ENCODE peak calls at places on chromosomes 12 and 14, in nine cellular contexts. R is hepatocyte; K is activated CD4-positive, alpha-beta T cell treated with anti-CD3 and anti-CD28 coated beads, Interleukin-2, amount 50 U/mL, for 1 hour; N is NCI-H1105; J is HCEC 1CT; Z is stimulated activated CD4-positive, alpha-beta T cell treated with anti-CD3 and anti-CD28 coated beads, Interleukin-2, amount 100 ng/mL, for 48 hours; M is RPMI7951; C is AG09309; G is NCI-H2081. F is an unnamed sample.

GRCh38 chr12:68200854-68201253 is 24.8 kb downstream of the IL26 start:
- DNase-seq in R (no peak), K (no peak), N (no peak), J (no peak), Z (no peak), M (peak), C (no peak), G (no peak), F (no peak)

GRCh38 chr14:96304956-96305355 is 48.9 kb downstream of the BDKRB1 start:
- DNase-seq in R (no peak), K (no peak), N (no peak), J (peak), Z (no peak), M (no peak), C (no peak), G (no peak), F (no peak)

GRCh38 chr12:110179291-110179690 is 55.1 kb downstream of the IFT81 start:
- DNase-seq in R (no peak), K (no peak), N (no peak), J (peak), Z (no peak), M (peak), C (peak), G (no peak), F (peak)

GRCh38 chr14:75811136-75811839 is 150.2 kb downstream of the TTLL5 start:
- DNase-seq in R (no peak), K (no peak), N (no peak), J (no peak), Z (no peak), M (no peak), C (no peak), G (no peak), F (no peak)

GRCh38 chr14:58763210-58763609 is 125.4 kb downstream of the DACT1 start:
- DNase-seq in R (no peak), K (no peak), N (no peak), J (no peak), Z (no peak), M (no peak), C (no peak), G (no peak), F (no peak)

GRCh38 chr14:89184952-89185351 is 232.1 kb downstream of the FOXN3 start:
- DNase-seq in R (no peak), K (no peak), N (no peak), J (no peak), Z (no peak), M (no peak), C (no peak), G (no peak), F (no peak)

GRCh38 chr14:36020120-36021029 is 156.1 kb downstream of the PTCSC3 start:
- DNase-seq in R (no peak), K (no peak), N (peak), J (no peak), Z (no peak), M (no peak), C (no peak), G (peak), F (no peak)

GRCh38 chr12:32148372-32148771 is 41.7 kb downstream of the BICD1 start:
- DNase-seq in R (no peak), K (no peak), N (no peak), J (no peak), Z (no peak), M (no peak), C (peak), G (no peak), F (no peak)

GRCh38 chr12:39476894-39477293 is 34.0 kb upstream of the KIF21A start:
- DNase-seq in R (no peak), K (no peak), N (no peak), J (no peak), Z (no peak), M (no peak), C (no peak), G (no peak), F (no peak)

GRCh38 chr14:77638738-77639137 is 22.3 kb upstream of the SPTLC2 start:
- DNase-seq in R (peak), K (no peak), N (no peak), J (peak), Z (no peak), M (peak), C (peak), G (no peak), F (peak)

GRCh38 chr14:102504302-102504950 is 5.2 kb downstream of the ANKRD9 start:
- DNase-seq in R (peak), K (no peak), N (no peak), J (no peak), Z (no peak), M (no peak), C (no peak), G (no peak), F (no peak)

GRCh38 chr12:104456950-104457745 is 400 bp downstream of the CHST11 start:
- DNase-seq in R (peak), K (peak), N (peak), J (peak), Z (peak), M (peak), C (no peak), G (peak), F (peak)

GRCh38 chr14:85129907-85130306 is 400.0 kb upstream of the FLRT2 start:
- DNase-seq in R (peak), K (no peak), N (no peak), J (no peak), Z (no peak), M (no peak), C (no peak), G (no peak), F (no peak)

F was measured in HS-5.